ENCODE peak calls at places on chromosome 20, in eight cellular contexts. J, U, H, Y, B, G, Q and I are unnamed samples.

GRCh38 chr20:30513050-30513628 is 744.3 kb upstream of the DEFB115 start:
- DNase-seq in B (no peak), H (no peak), U (no peak), J (no peak), G (no peak), Y (no peak), Q (no peak), I (no peak)

GRCh38 chr20:44471481-44471882 is 4.2 kb upstream of the TTPAL start:
- DNase-seq in Q (no peak), G (no peak), H (no peak), J (no peak), Y (no peak), U (no peak), B (no peak), I (no peak)

GRCh38 chr20:25397827-25398226 is 7.2 kb upstream of the ABHD12 start:
- DNase-seq in B (no peak), H (no peak), Y (no peak), U (no peak), Q (no peak), G (no peak), J (no peak), I (no peak)

GRCh38 chr20:33068251-33068939 is 11.0 kb upstream of the BPIFB4 start:
- DNase-seq in G (no peak), Y (no peak), U (no peak), B (no peak), J (no peak), H (no peak), Q (no peak), I (no peak)

GRCh38 chr20:1418335-1418734 is 25.5 kb upstream of the FKBP1A start:
- DNase-seq in H (no peak), J (peak; percentile 65), G (no peak), Y (no peak), Q (no peak), U (no peak), B (no peak), I (no peak)

GRCh38 chr20:25481918-25482253 is 74.4 kb downstream of the GINS1 start:
- DNase-seq in U (no peak), H (no peak), G (no peak), Q (no peak), J (no peak), Y (no peak), B (no peak), I (no peak)

GRCh38 chr20:59004763-59005522 is 2.1 kb downstream of the CTSZ start:
- DNase-seq in U (no peak), Q (peak; percentile 87), B (peak; percentile 73), Y (peak; percentile 39), G (peak; percentile 92), H (peak; percentile 17), J (peak; percentile 63), I (peak; percentile 87)

GRCh38 chr20:53642196-53643030 is 48.8 kb upstream of the ZNF217 start:
- DNase-seq in Q (no peak), H (no peak), U (no peak), J (no peak), B (peak; percentile 62), Y (peak; percentile 39), G (peak; percentile 83), I (peak; percentile 66)

GRCh38 chr20:60984666-60985065 is 267.4 kb upstream of the CDH4 start:
- DNase-seq in Y (no peak), Q (no peak), H (no peak), B (no peak), G (no peak), J (no peak), U (no peak), I (no peak)

GRCh38 chr20:57412347-57413029 is 21.3 kb downstream of the RBM38 start:
- DNase-seq in B (no peak), Y (no peak), G (no peak), Q (no peak), J (no peak), U (peak; percentile 33), H (no peak), I (peak; percentile 22)

GRCh38 chr20:62523473-62524203 is 47.8 kb upstream of the GATA5 start:
- DNase-seq in H (no peak), U (no peak), J (no peak), B (peak; percentile 61), Q (no peak), Y (no peak), G (no peak), I (no peak)

GRCh38 chr20:46709459-46710148 is at the start of gene SLC2A10:
- DNase-seq in J (peak; percentile 49), U (peak; percentile 90), B (no peak), H (no peak), Y (no peak), G (peak; percentile 81), Q (peak; percentile 87), I (peak; percentile 91)

GRCh38 chr20:25248501-25249172 is 752 bp downstream of the PYGB start:
- DNase-seq in B (no peak), Y (no peak), U (no peak), G (no peak), H (no peak), J (peak; percentile 49), Q (peak; percentile 75), I (peak; percentile 79)

GRCh38 chr20:49899551-49900383 is 15.6 kb downstream of the SPATA2 start:
- DNase-seq in H (no peak), B (no peak), U (no peak), Y (no peak), J (no peak), Q (no peak), G (peak; percentile 43), I (no peak)

GRCh38 chr20:9886227-9886626 is 47.4 kb upstream of the PAK5 start:
- DNase-seq in G (no peak), U (no peak), J (no peak), Y (no peak), B (no peak), H (no peak), Q (no peak), I (no peak)

GRCh38 chr20:14957416-14957815 is 620.0 kb upstream of the FLRT3 start:
- DNase-seq in G (no peak), H (no peak), Q (no peak), J (no peak), B (no peak), Y (no peak), U (no peak), I (no peak)

GRCh38 chr20:62692176-62692575 is 16.5 kb upstream of the NTSR1 start:
- DNase-seq in U (no peak), B (no peak), Q (no peak), Y (no peak), G (no peak), H (no peak), J (no peak), I (no peak)

GRCh38 chr20:10385850-10386544 is 48.0 kb downstream of the MKKS start:
- DNase-seq in H (no peak), J (peak; percentile 37), Q (no peak), U (no peak), B (no peak), Y (no peak), G (no peak), I (no peak)

GRCh38 chr20:19730716-19731115 is 27.3 kb upstream of the RIN2 start:
- DNase-seq in Q (no peak), Y (no peak), G (no peak), J (peak; percentile 19), B (no peak), U (no peak), H (no peak), I (no peak)

GRCh38 chr20:58092353-58092752 is 136.1 kb downstream of the ANKRD60 start:
- DNase-seq in G (no peak), J (no peak), B (no peak), U (no peak), Q (no peak), H (no peak), Y (no peak), I (no peak)

GRCh38 chr20:53594068-53595017 is 704 bp upstream of the ZNF217 start:
- DNase-seq in Q (peak; percentile 97), Y (peak; percentile 93), G (peak; percentile 99), U (peak; percentile 99), H (peak; percentile 99), B (peak; percentile 100), J (peak; percentile 84), I (peak; percentile 99)

DNA sequence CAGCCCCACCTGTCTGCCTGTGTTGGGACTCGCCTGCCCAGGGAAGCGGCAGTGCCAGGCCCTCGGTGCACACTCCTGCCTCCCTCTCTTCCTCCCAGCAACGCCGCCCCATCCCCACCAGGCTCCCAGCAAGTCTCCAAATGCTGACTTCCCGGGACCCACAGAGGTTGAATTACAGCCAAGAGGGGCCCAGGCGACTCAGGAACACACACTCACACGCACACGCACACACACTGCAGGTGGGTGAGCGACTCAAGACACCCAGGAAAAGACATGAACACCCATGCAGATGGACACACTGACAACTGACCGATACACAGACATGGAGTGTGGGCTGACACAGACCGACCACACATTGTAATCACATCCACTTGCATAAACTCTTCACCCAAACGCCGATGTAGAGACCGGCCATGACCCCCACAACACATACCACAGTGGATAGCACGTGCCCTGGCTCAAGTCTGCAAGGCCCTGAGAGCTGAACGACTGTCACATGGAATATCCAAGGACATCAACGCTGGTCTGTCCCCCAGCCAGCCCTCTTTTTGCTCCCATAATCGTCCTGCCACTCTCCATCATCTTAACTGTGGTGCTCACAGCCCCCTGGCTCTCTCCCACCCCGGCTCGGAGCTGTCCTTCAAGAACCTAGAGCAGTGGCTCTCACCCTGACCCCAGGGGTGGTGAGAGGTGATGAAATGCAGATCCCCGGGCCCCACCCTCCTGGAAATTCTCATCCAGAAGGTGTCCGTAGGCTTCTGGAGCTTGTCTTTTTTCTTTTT is 470 bp upstream of the FAM83C start:
- DNase-seq in Q (no peak), B (no peak), H (no peak), G (peak; percentile 28), Y (no peak), J (no peak), U (no peak), I (no peak)
- H3K9me3 ChIP-seq in Q (no peaks in the 10 kb centered on the region), B (no peaks in the 10 kb centered on the region), H (no peaks in the 10 kb centered on the region), G (no peaks in the 10 kb centered on the region), Y (no peaks in the 10 kb centered on the region), J (no peaks in the 10 kb centered on the region), U (no peaks in the 10 kb centered on the region), I (no peaks in the 10 kb centered on the region)

GRCh38 chr20:38840894-38841470 is 35.5 kb downstream of the PPP1R16B start:
- DNase-seq in J (no peak), Q (no peak), G (no peak), H (no peak), U (no peak), B (no peak), Y (no peak), I (no peak)
- H3K4me1 ChIP-seq in J (peaks cover 10% of the 10 kb centered on the region), Q (peaks cover 4% of the 10 kb centered on the region), G (no peaks in the 10 kb centered on the region), H (peaks cover 67% of the 10 kb centered on the region), U (no peaks in the 10 kb centered on the region), B (peaks cover 56% of the 10 kb centered on the region), Y (no peaks in the 10 kb centered on the region), I (no peaks in the 10 kb centered on the region)

GRCh38 chr20:23034721-23035671 is at the start of gene SSTR4:
- DNase-seq in Q (no peak), H (no peak), Y (no peak), U (peak; percentile 55), J (no peak), G (no peak), B (no peak), I (no peak)
- H3K27ac ChIP-seq in Q (no peak within 1 kb of the TSS), H (no peak within 1 kb of the TSS), Y (no peak within 1 kb of the TSS), U (no peak within 1 kb of the TSS), J (no peak within 1 kb of the TSS), G (no peak within 1 kb of the TSS), B (no peak within 1 kb of the TSS), I (no peak within 1 kb of the TSS)

DNA sequence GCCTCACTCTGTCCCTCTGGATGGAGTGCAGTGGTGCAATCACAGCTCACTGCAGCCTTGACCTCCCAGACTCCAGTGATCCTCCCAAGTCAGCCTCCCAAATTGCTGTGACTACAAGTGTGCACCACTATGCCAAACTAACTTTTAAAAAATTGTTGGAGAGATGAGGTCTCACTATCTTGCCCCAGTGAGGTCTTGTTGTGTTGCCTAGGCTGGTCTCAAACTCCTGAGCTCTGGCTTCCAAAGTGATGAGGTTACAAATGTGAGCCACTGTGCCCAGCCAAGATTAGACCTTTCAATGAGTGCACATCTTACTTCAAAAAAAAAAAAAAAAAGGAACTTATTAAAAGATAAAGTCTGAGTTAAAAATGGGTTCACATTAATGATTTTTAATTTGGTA is 1838.1 kb upstream of the DEFB115 start:
- DNase-seq in Q (no peak), Y (no peak), G (no peak), B (no peak), J (no peak), H (no peak), U (no peak), I (no peak)
- H3K9me3 ChIP-seq in Q (no peaks in the 10 kb centered on the region), Y (no peaks in the 10 kb centered on the region), G (no peaks in the 10 kb centered on the region), B (no peaks in the 10 kb centered on the region), J (peaks cover 2% of the 10 kb centered on the region), H (no peaks in the 10 kb centered on the region), U (no peaks in the 10 kb centered on the region), I (no peaks in the 10 kb centered on the region)